ENCODE peak calls at places on chromosomes 4 and X, in six cellular contexts. P is NCI-H1048, L is Kasumi-1, J is glomerular endothelial cell, X is T-helper 2 cell, U is astrocyte of the cerebellum. S is an unnamed sample.

GRCh38 chr4:111650553-111651183 is 494.6 kb upstream of the FAM241A start:
- DNase-seq in P (no peak), L (no peak), J (no peak), X (no peak), U (no peak), S (no peak)

GRCh38 chrX:47749185-47749967 is 87.3 kb upstream of the ZNF81 start:
- DNase-seq in P (no peak), L (no peak), J (no peak), X (no peak), U (peak), S (no peak)

GRCh38 chr4:159487284-159487747 is 384.4 kb downstream of the RAPGEF2 start:
- DNase-seq in P (no peak), L (peak), J (peak), X (no peak), U (peak), S (peak)

GRCh38 chrX:54063361-54063760 is 19.1 kb upstream of the PHF8 start:
- DNase-seq in P (no peak), L (no peak), J (no peak), X (no peak), U (no peak), S (no peak)

GRCh38 chrX:148310402-148311200 is 189.8 kb upstream of the AFF2 start:
- DNase-seq in P (no peak), L (peak), J (no peak), X (peak), U (no peak), S (peak)

GRCh38 chr4:183073838-183074145 is 25.3 kb upstream of the WWC2 start:
- DNase-seq in P (no peak), L (no peak), J (no peak), X (no peak), U (no peak), S (no peak)

GRCh38 chrX:85244411-85245210 is 820 bp downstream of the ZNF711 start:
- DNase-seq in P (no peak), L (peak), J (no peak), X (no peak), U (no peak), S (no peak)

GRCh38 chr4:187478292-187479205 is 517.0 kb upstream of the ZFP42 start:
- DNase-seq in P (no peak), L (no peak), J (no peak), X (no peak), U (peak), S (no peak)

GRCh38 chr4:182801626-182802025 is 115.6 kb downstream of the DCTD start:
- DNase-seq in P (no peak), L (no peak), J (no peak), X (no peak), U (no peak), S (no peak)

GRCh38 chrX:103446665-103447302 is 70.4 kb downstream of the BEX3 start:
- DNase-seq in P (no peak), L (no peak), J (no peak), X (no peak), U (peak), S (no peak)

GRCh38 chr4:15755321-15755750 is 22.8 kb upstream of the CD38 start:
- DNase-seq in P (no peak), L (no peak), J (peak), X (peak), U (peak), S (no peak)

GRCh38 chr4:141675384-141675783 is 39.0 kb downstream of the IL15 start:
- DNase-seq in P (no peak), L (no peak), J (no peak), X (no peak), U (no peak), S (no peak)

GRCh38 chr4:144421839-144422565 is 224.0 kb upstream of the HHIP start:
- DNase-seq in P (no peak), L (no peak), J (no peak), X (no peak), U (no peak), S (no peak)

GRCh38 chr4:5526070-5526831 is 182.1 kb downstream of the EVC2 start:
- DNase-seq in P (no peak), L (no peak), J (no peak), X (no peak), U (no peak), S (no peak)

GRCh38 chrX:20547649-20548051 is 280.9 kb upstream of the RPS6KA3 start:
- DNase-seq in P (no peak), L (no peak), J (no peak), X (no peak), U (peak), S (no peak)